ENCODE peak calls at places on chromosomes 12 and 14, in nine cellular contexts. Q is WERI-Rb-1; U is G401; A is HT1080; D is activated naive CD8-positive, alpha-beta T cell treated with anti-CD3 and anti-CD28 coated beads, Interleukin-2, amount 50 U/mL, for 24 hours; N is activated CD4-positive, alpha-beta T cell treated with anti-CD3 and anti-CD28 coated beads, Interleukin-2, amount 50 U/mL, for 1 hour; P is NCI-H460; O is fibroblast of the aortic adventitia; G is naive thymus-derived CD8-positive, alpha-beta T cell. R is an unnamed sample.

GRCh38 chr12:43407816-43408645 is 144.0 kb downstream of the ADAMTS20 start:
- DNase-seq in P (no peak), A (peak), N (no peak), G (no peak), D (no peak), O (peak), Q (no peak), U (no peak), R (no peak)

GRCh38 chr12:106841471-106842302 is 67.2 kb downstream of the RIC8B start:
- DNase-seq in D (peak), P (peak), O (peak), Q (peak), U (peak), A (peak), N (peak), G (peak), R (peak)

GRCh38 chr14:54614296-54614695 is 47.4 kb downstream of the SAMD4A start:
- DNase-seq in O (no peak), U (no peak), N (no peak), G (no peak), D (no peak), A (no peak), Q (no peak), P (no peak), R (no peak)

GRCh38 chr14:35534884-35535793 is 1.2 kb downstream of the INSM2 start:
- DNase-seq in Q (peak), P (peak), A (peak), G (peak), O (peak), U (peak), D (peak), N (peak), R (peak)

GRCh38 chr12:100267603-100268281 is 765 bp downstream of the SCYL2 start:
- DNase-seq in P (no peak), Q (peak), O (peak), N (peak), D (peak), A (peak), G (peak), U (peak), R (no peak)

GRCh38 chr12:53572134-53572758 is 53.9 kb downstream of the ATF7 start:
- DNase-seq in G (no peak), U (no peak), O (no peak), A (no peak), N (no peak), Q (no peak), P (no peak), D (no peak), R (no peak)

GRCh38 chr14:101721951-101722661 is 39.4 kb upstream of the PPP2R5C start:
- DNase-seq in O (no peak), Q (no peak), N (peak), A (peak), G (peak), P (peak), U (no peak), D (peak), R (no peak)

GRCh38 chr12:84922721-84923120 is 10.1 kb upstream of the SLC6A15 start:
- DNase-seq in P (no peak), N (no peak), D (no peak), Q (no peak), U (no peak), G (no peak), A (peak), O (peak), R (no peak)

GRCh38 chr12:13116259-13116658 is 12.8 kb upstream of the GSG1 start:
- DNase-seq in O (no peak), Q (no peak), P (no peak), D (no peak), N (no peak), A (no peak), U (no peak), G (no peak), R (no peak)

GRCh38 chr12:2244013-2244861 is 191.4 kb downstream of the CACNA1C start:
- DNase-seq in G (no peak), O (peak), Q (no peak), N (no peak), P (no peak), D (no peak), U (no peak), A (peak), R (no peak)

GRCh38 chr14:69648480-69649414 is 37.4 kb downstream of the SUSD6 start:
- DNase-seq in G (no peak), U (peak), N (no peak), D (no peak), Q (no peak), A (peak), O (peak), P (no peak), R (no peak)

GRCh38 chr12:47188576-47189441 is 109.0 kb upstream of the AMIGO2 start:
- DNase-seq in Q (no peak), D (no peak), G (no peak), A (peak), U (no peak), P (no peak), O (peak), N (no peak), R (no peak)